ENCODE peak calls at places on chromosomes 5 and 9, in six cellular contexts. I, Y, N, F, K and D are unnamed samples.

GRCh38 chr9:77533678-77534077 is 114.4 kb downstream of the GNA14 start:
- DNase-seq in N (no peak), F (no peak), I (no peak), Y (no peak), K (no peak), D (no peak)

GRCh38 chr5:55232985-55233928 is at the start of gene CCNO:
- DNase-seq in N (peak), Y (peak), K (peak), F (peak), I (peak), D (peak)

GRCh38 chr9:119556129-119556875 is 187.1 kb upstream of the BRINP1 start:
- DNase-seq in N (peak), Y (no peak), I (no peak), K (peak), F (peak), D (peak)

GRCh38 chr5:53114988-53115387 is 5.4 kb upstream of the MOCS2 start:
- DNase-seq in Y (no peak), F (no peak), I (no peak), K (peak), N (peak), D (peak)

GRCh38 chr5:152389209-152389608 is 15.9 kb downstream of the NMUR2 start:
- DNase-seq in N (no peak), Y (no peak), I (no peak), F (no peak), K (no peak), D (no peak)

GRCh38 chr9:6214451-6214850 is 1.2 kb upstream of the IL33 start:
- DNase-seq in K (peak), N (no peak), F (no peak), I (no peak), Y (no peak), D (peak)

GRCh38 chr5:11292648-11293356 is 531.8 kb upstream of the DAP start:
- DNase-seq in N (no peak), I (no peak), K (no peak), F (no peak), Y (no peak), D (no peak)

GRCh38 chr5:151699071-151699901 is 12.6 kb upstream of the SPARC start:
- DNase-seq in I (no peak), N (no peak), Y (no peak), F (peak), K (peak), D (peak)

GRCh38 chr5:138760448-138761110 is 7.4 kb downstream of the CTNNA1 start:
- DNase-seq in Y (no peak), I (no peak), K (no peak), F (no peak), N (no peak), D (peak)

GRCh38 chr5:53063176-53063575 is 46.4 kb downstream of the MOCS2 start:
- DNase-seq in I (no peak), K (peak), Y (no peak), F (no peak), N (no peak), D (peak)

GRCh38 chr9:93648181-93648580 is 71.8 kb downstream of the PHF2 start:
- DNase-seq in I (no peak), K (no peak), N (no peak), Y (no peak), F (no peak), D (no peak)

GRCh38 chr9:72586388-72587160 is 65.2 kb downstream of the TMC1 start:
- DNase-seq in F (no peak), I (no peak), K (peak), N (peak), Y (no peak), D (peak)

GRCh38 chr9:95626885-95627558 is 110.3 kb upstream of the PTCH1 start:
- DNase-seq in I (no peak), Y (no peak), K (no peak), F (peak), N (no peak), D (no peak)

GRCh38 chr5:142866563-142867275 is 96.5 kb downstream of the ARHGAP26 start:
- DNase-seq in Y (no peak), K (peak), F (no peak), N (peak), I (no peak), D (peak)

GRCh38 chr5:159331099-159331973 is 1.0 kb upstream of the IL12B start:
- DNase-seq in I (peak), N (peak), Y (peak), F (peak), K (peak), D (peak)

GRCh38 chr9:35563791-35564197 is 41.3 kb upstream of the TESK1 start:
- DNase-seq in F (no peak), N (no peak), K (no peak), Y (no peak), I (no peak), D (no peak)

GRCh38 chr5:155008669-155009068 is 4.9 kb upstream of the KIF4B start:
- DNase-seq in N (no peak), I (no peak), K (peak), F (no peak), Y (no peak), D (peak)

GRCh38 chr9:137156567-137157375 is 13.1 kb downstream of the LRRC26 start:
- DNase-seq in F (no peak), Y (peak), K (peak), I (peak), N (peak), D (peak)

GRCh38 chr5:52822437-52822836 is 34.7 kb downstream of the ITGA1 start:
- DNase-seq in Y (no peak), N (no peak), I (no peak), K (no peak), F (peak), D (no peak)

GRCh38 chr9:86545085-86545484 is 190.9 kb upstream of the TUT7 start:
- DNase-seq in F (no peak), K (no peak), I (no peak), Y (no peak), N (no peak), D (peak)

GRCh38 chr5:12354686-12355085 is 450.4 kb upstream of the CTNND2 start:
- DNase-seq in K (no peak), N (peak), F (no peak), I (no peak), Y (no peak), D (no peak)

GRCh38 chr5:16712178-16712577 is 95.4 kb upstream of the RETREG1 start:
- DNase-seq in Y (no peak), F (no peak), I (no peak), N (no peak), K (no peak), D (no peak)

GRCh38 chr9:26675055-26675454 is 217.5 kb downstream of the CAAP1 start:
- DNase-seq in K (no peak), N (no peak), F (no peak), Y (no peak), I (no peak), D (no peak)

GRCh38 chr9:37471942-37472679 is 6.9 kb upstream of the ZBTB5 start:
- DNase-seq in I (no peak), Y (no peak), K (peak), N (peak), F (no peak), D (peak)

GRCh38 chr5:127925916-127926315 is 157.7 kb upstream of the SLC12A2 start:
- DNase-seq in Y (no peak), I (no peak), F (no peak), K (no peak), N (no peak), D (no peak)

GRCh38 chr9:101485873-101486692 is 47.6 kb upstream of the RNF20 start:
- DNase-seq in Y (no peak), N (no peak), K (peak), I (no peak), F (peak), D (no peak)

GRCh38 chr5:149826574-149826973 is 96.5 kb downstream of the PPARGC1B start:
- DNase-seq in N (no peak), I (no peak), F (no peak), Y (no peak), K (peak), D (no peak)

GRCh38 chr5:174424219-174425053 is 299.9 kb upstream of the MSX2 start:
- DNase-seq in I (no peak), K (no peak), F (no peak), Y (no peak), N (no peak), D (no peak)

GRCh38 chr5:160165137-160166068 is 46.2 kb upstream of the PWWP2A start:
- DNase-seq in N (peak), F (peak), I (no peak), Y (no peak), K (peak), D (peak)

GRCh38 chr5:15695171-15695676 is 195.2 kb downstream of the FBXL7 start:
- DNase-seq in Y (no peak), K (peak), F (no peak), N (no peak), I (no peak), D (peak)